ENCODE peak calls at places on chromosome 22, in four cellular contexts. One of them, this sample, is unnamed.

GRCh38 chr22:50504245-50505211 is 3.0 kb downstream of the LMF2 start:
- DNase-seq in upper lobe of right lung: no peak
- DNase-seq in thoracic aorta: no peak
- DNase-seq in OCI-LY7: no peak
- DNase-seq in this sample: no peak

GRCh38 chr22:24290459-24290858 is 19.8 kb downstream of the SPECC1L start:
- DNase-seq in thoracic aorta: no peak
- DNase-seq in upper lobe of right lung: no peak
- DNase-seq in OCI-LY7: no peak
- DNase-seq in this sample: no peak

GRCh38 chr22:44005524-44005923 is 18.6 kb upstream of the PARVB start:
- DNase-seq in upper lobe of right lung: peak
- DNase-seq in OCI-LY7: no peak
- DNase-seq in thoracic aorta: no peak
- DNase-seq in this sample: no peak

GRCh38 chr22:17777005-17777716 is 2.9 kb upstream of the BID start:
- DNase-seq in OCI-LY7: peak
- DNase-seq in upper lobe of right lung: peak
- DNase-seq in thoracic aorta: no peak
- DNase-seq in this sample: no peak

GRCh38 chr22:25197335-25197734 is 2.3 kb upstream of the CRYBB3 start:
- DNase-seq in upper lobe of right lung: peak
- DNase-seq in OCI-LY7: no peak
- DNase-seq in thoracic aorta: no peak
- DNase-seq in this sample: no peak

GRCh38 chr22:32080904-32081303 is 37.8 kb downstream of the SLC5A1 start:
- DNase-seq in upper lobe of right lung: no peak
- DNase-seq in thoracic aorta: no peak
- DNase-seq in OCI-LY7: peak
- DNase-seq in this sample: no peak

GRCh38 chr22:42462016-42462415 is 29.8 kb upstream of the NFAM1 start:
- DNase-seq in OCI-LY7: no peak
- DNase-seq in thoracic aorta: no peak
- DNase-seq in upper lobe of right lung: no peak
- DNase-seq in this sample: no peak

GRCh38 chr22:24433868-24434471 is 6.6 kb downstream of the ADORA2A start:
- DNase-seq in upper lobe of right lung: peak
- DNase-seq in thoracic aorta: no peak
- DNase-seq in OCI-LY7: peak
- DNase-seq in this sample: no peak

GRCh38 chr22:49913446-49913845 is 4.8 kb downstream of the ALG12 start:
- DNase-seq in OCI-LY7: no peak
- DNase-seq in thoracic aorta: no peak
- DNase-seq in upper lobe of right lung: no peak
- DNase-seq in this sample: no peak

GRCh38 chr22:31332886-31333285 is 13.3 kb downstream of the PATZ1 start:
- DNase-seq in OCI-LY7: no peak
- DNase-seq in upper lobe of right lung: no peak
- DNase-seq in thoracic aorta: no peak
- DNase-seq in this sample: no peak

GRCh38 chr22:29700949-29701927 is 18.6 kb upstream of the CABP7 start:
- DNase-seq in thoracic aorta: no peak
- DNase-seq in OCI-LY7: peak
- DNase-seq in upper lobe of right lung: no peak
- DNase-seq in this sample: no peak

GRCh38 chr22:29702025-29702930 is 17.5 kb upstream of the CABP7 start:
- DNase-seq in upper lobe of right lung: no peak
- DNase-seq in thoracic aorta: no peak
- DNase-seq in OCI-LY7: peak
- DNase-seq in this sample: no peak

GRCh38 chr22:29703595-29704195 is 16.1 kb upstream of the CABP7 start:
- DNase-seq in upper lobe of right lung: no peak
- DNase-seq in thoracic aorta: no peak
- DNase-seq in OCI-LY7: no peak
- DNase-seq in this sample: no peak

GRCh38 chr22:29704528-29705285 is 15.1 kb upstream of the CABP7 start:
- DNase-seq in thoracic aorta: no peak
- DNase-seq in OCI-LY7: peak
- DNase-seq in upper lobe of right lung: no peak
- DNase-seq in this sample: no peak

DNA sequence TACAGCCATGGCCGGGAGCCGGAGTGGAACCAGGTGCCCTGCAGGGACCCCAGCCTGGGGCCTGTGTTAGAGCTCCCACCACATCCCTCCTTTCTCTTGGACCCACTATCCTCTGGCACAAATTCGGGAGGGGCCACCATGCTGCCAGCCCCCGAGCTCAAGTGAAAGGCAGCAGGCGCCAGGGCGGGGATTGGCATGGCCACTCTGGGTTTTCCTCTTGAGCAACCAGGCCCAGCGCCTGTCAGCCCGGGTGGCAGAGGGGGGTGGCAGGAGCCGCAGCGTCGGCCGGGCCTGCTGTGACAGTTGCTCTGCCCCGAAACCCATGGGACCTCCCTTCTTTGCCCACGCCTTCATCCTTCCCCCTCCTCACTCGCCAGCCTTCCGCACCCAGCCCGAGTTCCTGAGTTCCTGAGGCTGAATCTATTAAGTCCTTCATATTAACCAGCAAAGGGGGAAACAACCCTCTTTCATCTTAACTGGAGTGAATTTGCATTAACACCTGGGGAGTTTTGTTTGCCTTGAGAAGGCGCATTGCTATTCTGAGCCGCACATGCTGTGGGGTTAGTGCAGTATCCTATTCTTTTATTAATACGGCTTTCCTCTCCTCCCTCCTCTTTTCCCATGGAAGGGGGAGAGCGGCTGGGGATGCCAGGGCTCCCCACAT is 16.7 kb upstream of the CABP7 start:
- DNase-seq in thoracic aorta: no peak
- DNase-seq in OCI-LY7: peak
- DNase-seq in upper lobe of right lung: peak
- DNase-seq in this sample: no peak
- TF ChIP-seq CTCF in thoracic aorta: no peak
- TF ChIP-seq CTCF in OCI-LY7: no peak
- TF ChIP-seq CTCF in upper lobe of right lung: no peak
- TF ChIP-seq CTCF in this sample: no peak

DNA sequence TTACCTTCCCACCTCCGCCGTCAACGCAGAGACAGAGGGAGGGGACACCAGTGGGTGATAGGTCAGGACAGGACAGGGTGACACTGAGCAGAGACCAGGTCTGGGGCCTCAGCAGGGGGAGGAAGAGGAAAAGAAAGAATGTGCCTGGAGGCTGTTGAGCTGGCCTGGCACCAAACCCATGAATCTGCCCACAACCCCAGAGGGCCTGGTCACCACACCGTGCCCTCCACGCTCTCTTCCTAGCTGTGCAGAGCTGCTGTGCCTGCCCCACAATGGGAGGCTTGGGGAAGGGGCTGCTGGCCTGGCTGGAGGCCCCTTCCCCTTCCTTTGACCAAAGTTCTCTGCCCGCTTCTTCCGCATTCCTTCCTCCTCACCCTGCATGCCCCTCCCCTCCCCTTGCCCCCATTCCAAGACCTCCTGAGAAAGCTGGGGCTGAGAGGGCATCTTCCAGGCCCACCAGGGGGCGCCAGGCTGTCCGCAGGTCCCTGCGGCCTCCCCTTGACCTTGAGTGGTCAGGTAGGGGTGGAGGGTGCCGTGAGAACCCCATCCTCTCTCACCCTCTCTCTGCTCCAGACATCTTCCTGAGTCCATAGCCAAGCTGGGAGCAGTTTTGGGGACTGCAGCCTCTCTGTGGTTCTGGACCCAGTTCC is 11.0 kb upstream of the CACNA1I start:
- DNase-seq in thoracic aorta: no peak
- DNase-seq in OCI-LY7: peak
- DNase-seq in upper lobe of right lung: no peak
- DNase-seq in this sample: no peak
- TF ChIP-seq CTCF in thoracic aorta: no peak
- TF ChIP-seq CTCF in OCI-LY7: peak
- TF ChIP-seq CTCF in upper lobe of right lung: peak
- TF ChIP-seq CTCF in this sample: no peak

GRCh38 chr22:47434336-47435203 is 672.1 kb downstream of the TBC1D22A start:
- DNase-seq in thoracic aorta: no peak
- DNase-seq in upper lobe of right lung: no peak
- DNase-seq in OCI-LY7: no peak
- DNase-seq in this sample: no peak
- TF ChIP-seq CTCF in thoracic aorta: no peak
- TF ChIP-seq CTCF in upper lobe of right lung: no peak
- TF ChIP-seq CTCF in OCI-LY7: no peak
- TF ChIP-seq CTCF in this sample: no peak

GRCh38 chr22:22767876-22768602 is 119.6 kb upstream of the IGLL5 start:
- DNase-seq in thoracic aorta: no peak
- DNase-seq in upper lobe of right lung: no peak
- DNase-seq in OCI-LY7: no peak
- DNase-seq in this sample: no peak
- TF ChIP-seq CTCF in thoracic aorta: no peak
- TF ChIP-seq CTCF in upper lobe of right lung: no peak
- TF ChIP-seq CTCF in OCI-LY7: peak
- TF ChIP-seq CTCF in this sample: no peak

DNA sequence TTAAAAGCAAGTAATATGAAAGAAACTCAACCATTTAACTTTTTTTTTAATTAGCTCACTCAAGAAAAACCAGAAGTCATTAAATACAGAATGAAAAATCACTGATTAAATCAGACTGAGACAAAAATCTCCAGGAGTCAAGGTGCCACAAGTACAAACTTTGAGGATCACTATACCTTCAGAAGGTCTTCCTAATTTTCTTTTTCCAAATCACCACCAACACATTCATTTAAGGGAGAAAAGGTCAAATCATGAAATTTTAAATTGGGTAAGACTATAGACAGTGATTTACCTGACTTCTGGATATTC is 32.3 kb downstream of the PITPNB start:
- DNase-seq in thoracic aorta: no peak
- DNase-seq in OCI-LY7: no peak
- DNase-seq in upper lobe of right lung: no peak
- DNase-seq in this sample: no peak
- TF ChIP-seq CTCF in thoracic aorta: no peak
- TF ChIP-seq CTCF in OCI-LY7: peak
- TF ChIP-seq CTCF in upper lobe of right lung: no peak
- TF ChIP-seq CTCF in this sample: no peak

GRCh38 chr22:46357186-46357500 is 21.6 kb downstream of the TRMU start:
- DNase-seq in OCI-LY7: no peak
- DNase-seq in thoracic aorta: no peak
- DNase-seq in upper lobe of right lung: no peak
- DNase-seq in this sample: no peak
- TF ChIP-seq CTCF in OCI-LY7: no peak
- TF ChIP-seq CTCF in thoracic aorta: no peak
- TF ChIP-seq CTCF in upper lobe of right lung: no peak
- TF ChIP-seq CTCF in this sample: no peak

DNA sequence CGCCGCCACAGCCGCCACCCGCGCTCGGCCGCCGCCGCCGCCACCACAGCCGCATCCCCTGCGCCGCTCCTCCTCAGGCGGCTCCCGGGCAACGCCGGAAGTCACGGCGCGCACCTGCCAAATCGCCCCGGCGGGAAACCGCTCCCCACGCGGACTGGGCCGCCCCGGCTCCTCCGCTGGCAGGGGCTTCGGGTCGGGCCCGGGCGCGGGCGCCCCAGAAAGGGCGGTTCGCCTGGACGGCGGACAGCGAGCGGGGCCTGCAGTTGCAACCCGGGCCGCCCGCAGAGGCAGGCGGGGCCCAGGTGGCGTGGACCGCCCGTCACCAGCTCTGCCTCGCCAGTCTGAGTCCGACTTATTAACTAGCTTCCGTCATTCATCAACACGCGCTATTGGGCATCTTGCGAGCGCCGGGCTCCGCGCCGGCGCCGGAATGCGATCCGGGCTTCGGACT is at the start of gene HIRA:
- DNase-seq in thoracic aorta: no peak
- DNase-seq in OCI-LY7: peak
- DNase-seq in upper lobe of right lung: peak
- DNase-seq in this sample: no peak
- TF ChIP-seq CTCF in thoracic aorta: no peak
- TF ChIP-seq CTCF in OCI-LY7: no peak
- TF ChIP-seq CTCF in upper lobe of right lung: no peak
- TF ChIP-seq CTCF in this sample: no peak

GRCh38 chr22:19843107-19843856 is 11.4 kb downstream of the GNB1L start:
- DNase-seq in thoracic aorta: no peak
- DNase-seq in upper lobe of right lung: no peak
- DNase-seq in OCI-LY7: no peak
- DNase-seq in this sample: no peak

GRCh38 chr22:19843857-19844422 is 10.7 kb downstream of the GNB1L start:
- DNase-seq in upper lobe of right lung: no peak
- DNase-seq in thoracic aorta: no peak
- DNase-seq in OCI-LY7: no peak
- DNase-seq in this sample: no peak

GRCh38 chr22:19846620-19847344 is 7.9 kb downstream of the GNB1L start:
- DNase-seq in upper lobe of right lung: no peak
- DNase-seq in thoracic aorta: no peak
- DNase-seq in OCI-LY7: no peak
- DNase-seq in this sample: no peak

GRCh38 chr22:19845369-19845722 is 9.3 kb downstream of the GNB1L start:
- DNase-seq in OCI-LY7: no peak
- DNase-seq in thoracic aorta: no peak
- DNase-seq in upper lobe of right lung: no peak
- DNase-seq in this sample: no peak

DNA sequence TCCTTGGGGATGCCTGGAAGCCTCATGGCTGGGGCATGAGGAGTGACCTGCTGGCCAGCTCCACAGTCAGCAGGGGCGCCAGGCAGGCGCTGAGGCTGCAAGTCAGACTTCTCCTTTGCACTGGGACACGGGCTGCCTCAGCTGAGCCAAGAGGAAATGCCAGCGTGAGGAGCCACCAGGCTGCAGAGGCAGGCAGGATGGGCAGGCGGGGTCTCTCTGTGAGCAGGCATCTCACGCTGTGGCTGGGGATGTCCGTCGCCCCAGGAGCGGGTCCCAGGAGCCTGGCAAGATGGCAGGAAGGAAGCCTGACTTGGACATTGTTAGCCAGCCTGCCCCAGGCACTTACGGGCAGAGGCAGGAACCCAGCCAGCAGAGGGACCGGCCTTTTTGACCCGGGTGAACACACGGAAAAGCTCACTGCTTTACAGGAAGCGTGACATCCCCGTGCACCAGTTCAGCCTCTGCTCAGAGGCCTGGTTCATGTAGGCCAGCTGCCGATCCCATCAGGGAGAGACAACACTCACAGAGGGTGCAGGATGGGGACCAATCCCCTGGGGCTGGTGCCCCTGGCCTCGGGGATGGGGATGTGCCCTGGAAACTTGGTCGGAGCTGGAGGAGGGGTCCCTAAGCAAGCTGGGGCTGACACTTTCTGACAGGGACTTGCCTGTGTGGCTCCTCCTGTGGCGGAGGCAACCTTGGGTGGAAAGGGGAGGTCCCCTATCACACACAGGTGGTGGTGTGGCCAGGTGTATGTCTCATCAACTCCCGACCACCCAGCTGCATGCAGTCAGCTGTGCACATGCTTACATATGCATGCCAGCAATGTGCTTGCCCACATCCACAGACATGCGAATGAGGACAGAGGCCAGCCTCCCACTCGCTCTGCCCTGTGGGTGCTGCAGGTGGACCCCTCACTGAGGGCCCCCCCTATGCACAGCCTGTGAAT is 10.0 kb downstream of the GNB1L start:
- DNase-seq in thoracic aorta: no peak
- DNase-seq in OCI-LY7: peak
- DNase-seq in upper lobe of right lung: peak
- DNase-seq in this sample: no peak
- TF ChIP-seq CTCF in thoracic aorta: peak
- TF ChIP-seq CTCF in OCI-LY7: peak
- TF ChIP-seq CTCF in upper lobe of right lung: no peak
- TF ChIP-seq CTCF in this sample: no peak

GRCh38 chr22:27317156-27317555 is 484.4 kb downstream of the MN1 start:
- DNase-seq in upper lobe of right lung: no peak
- DNase-seq in OCI-LY7: no peak
- DNase-seq in thoracic aorta: no peak
- DNase-seq in this sample: no peak
- TF ChIP-seq CTCF in upper lobe of right lung: no peak
- TF ChIP-seq CTCF in OCI-LY7: peak
- TF ChIP-seq CTCF in thoracic aorta: no peak
- TF ChIP-seq CTCF in this sample: no peak

GRCh38 chr22:18952022-18952421 is 15.9 kb upstream of the PRODH start:
- DNase-seq in upper lobe of right lung: peak
- DNase-seq in thoracic aorta: no peak
- DNase-seq in OCI-LY7: no peak
- DNase-seq in this sample: no peak
- TF ChIP-seq CTCF in upper lobe of right lung: no peak
- TF ChIP-seq CTCF in thoracic aorta: no peak
- TF ChIP-seq CTCF in OCI-LY7: no peak
- TF ChIP-seq CTCF in this sample: no peak